ENCODE peak calls at places on chromosomes 2 and 18, in eight cellular contexts. J, Q, B, Z, U, A, H and T are unnamed samples.

GRCh38 chr2:38596229-38596628 is 6.5 kb downstream of the HNRNPLL start:
- DNase-seq in J (no peak), Z (no peak), U (no peak), H (no peak), A (no peak), B (no peak), Q (no peak), T (no peak)

GRCh38 chr2:189982777-189983394 is 79.6 kb downstream of the MSTN start:
- DNase-seq in A (no peak), Q (no peak), J (peak), Z (peak), H (no peak), B (peak), U (no peak), T (no peak)

GRCh38 chr2:41579811-41580210 is 468.0 kb upstream of the PKDCC start:
- DNase-seq in Q (no peak), Z (peak), H (no peak), U (no peak), A (no peak), J (peak), B (no peak), T (no peak)

GRCh38 chr2:8966123-8966908 is 37.2 kb downstream of the MBOAT2 start:
- DNase-seq in A (no peak), Q (no peak), U (no peak), B (no peak), Z (peak), J (peak), H (no peak), T (no peak)

GRCh38 chr2:128607440-128607839 is 288.8 kb upstream of the HS6ST1 start:
- DNase-seq in H (no peak), U (peak), Q (no peak), J (no peak), A (no peak), B (no peak), Z (no peak), T (no peak)

GRCh38 chr2:167451496-167452289 is 563.4 kb downstream of the XIRP2 start:
- DNase-seq in J (no peak), U (no peak), H (no peak), Q (no peak), B (no peak), A (no peak), Z (no peak), T (no peak)

GRCh38 chr2:239433777-239434396 is 33.1 kb upstream of the HDAC4 start:
- DNase-seq in Q (peak), Z (peak), H (no peak), A (peak), U (no peak), J (peak), B (no peak), T (no peak)

GRCh38 chr2:226002438-226002837 is 602.9 kb downstream of the NYAP2 start:
- DNase-seq in B (peak), Z (peak), J (peak), U (no peak), H (no peak), Q (peak), A (no peak), T (no peak)

GRCh38 chr18:76494181-76494540 is 881 bp downstream of the ZNF516 start:
- DNase-seq in Q (no peak), Z (no peak), A (peak), B (peak), U (no peak), J (peak), H (no peak), T (no peak)

GRCh38 chr2:172614932-172615331 is 59.0 kb downstream of the PDK1 start:
- DNase-seq in U (no peak), H (no peak), J (no peak), B (no peak), Q (no peak), A (no peak), Z (peak), T (no peak)

GRCh38 chr2:172285010-172285621 is 142.3 kb upstream of the ITGA6 start:
- DNase-seq in B (no peak), H (no peak), Z (peak), Q (peak), A (no peak), J (peak), U (no peak), T (no peak)

GRCh38 chr2:222835142-222835822 is 25.6 kb upstream of the ACSL3 start:
- DNase-seq in J (no peak), A (no peak), U (no peak), Z (no peak), Q (peak), H (no peak), B (no peak), T (no peak)

GRCh38 chr2:3280197-3280596 is 97.4 kb downstream of the EIPR1 start:
- DNase-seq in H (no peak), Q (no peak), Z (no peak), U (no peak), B (no peak), A (no peak), J (no peak), T (no peak)

GRCh38 chr18:35491689-35492077 is 6.1 kb downstream of the INO80C start:
- DNase-seq in Z (no peak), H (no peak), J (no peak), Q (no peak), B (no peak), U (no peak), A (no peak), T (no peak)

GRCh38 chr2:45256867-45257641 is 247.8 kb upstream of the SIX2 start:
- DNase-seq in A (no peak), B (no peak), Q (no peak), Z (no peak), H (no peak), J (no peak), U (no peak), T (no peak)

GRCh38 chr2:113282747-113283533 is 4.2 kb upstream of the PAX8 start:
- DNase-seq in B (no peak), U (no peak), A (no peak), Z (no peak), J (no peak), H (no peak), Q (peak), T (no peak)

GRCh38 chr18:67265464-67266245 is 250.9 kb downstream of the DSEL start:
- DNase-seq in U (no peak), B (no peak), J (peak), H (no peak), A (no peak), Q (peak), Z (peak), T (no peak)

GRCh38 chr18:61949946-61950345 is 57.1 kb upstream of the RNF152 start:
- DNase-seq in B (no peak), Q (peak), A (no peak), J (peak), U (no peak), H (no peak), Z (peak), T (no peak)

GRCh38 chr2:47697000-47697601 is 85.8 kb upstream of the MSH6 start:
- DNase-seq in J (no peak), A (no peak), H (no peak), Q (no peak), U (no peak), Z (no peak), B (peak), T (no peak)

GRCh38 chr18:35710581-35710980 is 129.0 kb downstream of the GALNT1 start:
- DNase-seq in A (no peak), Q (no peak), B (no peak), Z (no peak), U (no peak), H (no peak), J (no peak), T (no peak)

GRCh38 chr18:73564073-73564472 is 583.6 kb downstream of the FBXO15 start:
- DNase-seq in U (no peak), J (peak), H (no peak), Z (peak), A (no peak), B (no peak), Q (peak), T (no peak)

GRCh38 chr18:22433960-22434359 is 16.2 kb upstream of the CTAGE1 start:
- DNase-seq in B (no peak), U (no peak), Z (peak), A (no peak), H (no peak), J (peak), Q (no peak), T (no peak)

GRCh38 chr2:227793148-227793722 is 20.4 kb upstream of the CCL20 start:
- DNase-seq in U (no peak), B (no peak), Z (no peak), H (no peak), J (no peak), Q (no peak), A (no peak), T (no peak)

GRCh38 chr2:221484761-221485499 is 87.2 kb downstream of the EPHA4 start:
- DNase-seq in Q (no peak), U (no peak), Z (no peak), J (no peak), B (no peak), H (no peak), A (no peak), T (no peak)

GRCh38 chr2:23468384-23469141 is 83.6 kb downstream of the KLHL29 start:
- DNase-seq in H (no peak), Z (no peak), J (no peak), B (no peak), U (no peak), Q (no peak), A (no peak), T (no peak)

GRCh38 chr2:73906847-73907505 is 14.2 kb downstream of the ACTG2 start:
- DNase-seq in H (no peak), Q (no peak), B (no peak), J (no peak), A (no peak), Z (no peak), U (no peak), T (no peak)

GRCh38 chr2:102438578-102438977 is 15.6 kb downstream of the IL18RAP start:
- DNase-seq in A (no peak), J (no peak), H (no peak), B (no peak), Q (no peak), U (no peak), Z (no peak), T (no peak)

GRCh38 chr2:68720665-68721064 is 13.9 kb upstream of the ARHGAP25 start:
- DNase-seq in U (no peak), J (no peak), Z (no peak), B (no peak), H (no peak), Q (no peak), A (no peak), T (no peak)

GRCh38 chr2:41930807-41931566 is 116.8 kb upstream of the PKDCC start:
- DNase-seq in Q (peak), B (peak), U (no peak), A (no peak), J (peak), Z (no peak), H (no peak), T (peak)

GRCh38 chr2:231720292-231720691 is 12.0 kb downstream of the PTMA start:
- DNase-seq in B (peak), Z (no peak), J (no peak), A (no peak), U (no peak), H (no peak), Q (no peak), T (no peak)

GRCh38 chr18:74290831-74291770 is 662 bp downstream of the CYB5A start:
- DNase-seq in Q (no peak), A (peak), U (no peak), B (peak), J (no peak), H (no peak), Z (no peak), T (peak)

GRCh38 chr18:56945171-56945863 is 201.6 kb upstream of the BOD1L2 start:
- DNase-seq in Z (no peak), H (no peak), Q (peak), J (no peak), A (no peak), U (no peak), B (no peak), T (no peak)

GRCh38 chr2:72012886-72013574 is 134.6 kb downstream of the CYP26B1 start:
- DNase-seq in H (no peak), A (no peak), J (no peak), Z (peak), Q (no peak), B (no peak), U (peak), T (no peak)